ENCODE peak calls at places on chromosomes 12 and 14, in eight cellular contexts. J is stimulated activated CD8-positive, alpha-beta memory T cell treated with anti-CD3 and anti-CD28 coated beads, Interleukin-4, amount 100 ng/mL, for 48 hours; M is transverse colon; W is lower leg skin; V is ovary; K is adipocyte; T is CD4-positive, alpha-beta memory T cell; A is non-pigmented ciliary epithelial cell. B is an unnamed sample.

GRCh38 chr12:89051065-89051677 is 301.1 kb downstream of the DUSP6 start:
- DNase-seq in M (no peak), J (no peak), V (no peak), W (peak), K (peak), T (peak), A (no peak), B (peak)

GRCh38 chr14:77301103-77301502 is 19.6 kb downstream of the POMT2 start:
- DNase-seq in M (peak), A (peak), K (peak), W (peak), V (peak), T (peak), J (peak), B (peak)

GRCh38 chr12:52924764-52925716 is 20.2 kb upstream of the KRT8 start:
- DNase-seq in V (no peak), A (peak), M (peak), K (peak), T (no peak), J (no peak), W (no peak), B (peak)

GRCh38 chr12:92208613-92209121 is 63.0 kb upstream of the BTG1 start:
- DNase-seq in W (no peak), A (peak), T (peak), J (no peak), M (no peak), V (no peak), K (no peak), B (no peak)

GRCh38 chr14:101113835-101114725 is 210.6 kb upstream of the RTL1 start:
- DNase-seq in A (no peak), J (no peak), W (peak), M (no peak), V (no peak), K (no peak), T (no peak), B (no peak)

GRCh38 chr14:105098316-105098715 is 33.1 kb upstream of the GPR132 start:
- DNase-seq in A (no peak), T (no peak), J (no peak), M (no peak), K (no peak), V (no peak), W (no peak), B (no peak)

GRCh38 chr12:9869307-9870161 is at the start of gene CLEC2B:
- DNase-seq in A (peak), K (peak), T (peak), J (no peak), V (peak), W (no peak), M (no peak), B (peak)

GRCh38 chr14:101839236-101839635 is 77.7 kb downstream of the PPP2R5C start:
- DNase-seq in K (no peak), A (no peak), V (no peak), W (no peak), M (peak), T (peak), J (peak), B (no peak)

GRCh38 chr12:109606261-109607028 is 32.9 kb downstream of the MVK start:
- DNase-seq in A (no peak), J (no peak), W (no peak), M (no peak), T (no peak), V (peak), K (peak), B (no peak)

GRCh38 chr12:86660488-86661171 is 404.4 kb upstream of the MGAT4C start:
- DNase-seq in W (no peak), K (peak), T (no peak), V (no peak), M (no peak), A (no peak), J (no peak), B (no peak)

GRCh38 chr14:22748691-22749090 is 17.8 kb upstream of the OXA1L start:
- DNase-seq in M (no peak), K (no peak), T (no peak), A (no peak), W (no peak), J (no peak), V (no peak), B (no peak)

GRCh38 chr12:67498981-67499380 is 149.6 kb upstream of the DYRK2 start:
- DNase-seq in W (no peak), J (no peak), M (no peak), V (no peak), A (no peak), T (no peak), K (peak), B (no peak)

GRCh38 chr12:110670161-110670701 is 18.7 kb downstream of the HVCN1 start:
- DNase-seq in V (no peak), J (peak), T (no peak), M (no peak), K (no peak), W (no peak), A (no peak), B (no peak)

GRCh38 chr12:13964666-13965065 is 16.7 kb downstream of the GRIN2B start:
- DNase-seq in T (no peak), V (no peak), A (no peak), K (no peak), W (no peak), J (no peak), M (no peak), B (no peak)

GRCh38 chr12:75526655-75527511 is 15.5 kb upstream of the KRR1 start:
- DNase-seq in T (peak), K (peak), A (no peak), J (peak), W (no peak), M (no peak), V (no peak), B (peak)

GRCh38 chr12:54463484-54463883 is 9.9 kb downstream of the GTSF1 start:
- DNase-seq in J (no peak), K (peak), V (no peak), A (no peak), T (no peak), M (no peak), W (no peak), B (no peak)

GRCh38 chr14:52792097-52792415 is 649 bp upstream of the GNPNAT1 start:
- DNase-seq in K (peak), A (no peak), V (no peak), J (no peak), M (no peak), W (no peak), T (no peak), B (no peak)

GRCh38 chr12:70271025-70271424 is 27.8 kb downstream of the CNOT2 start:
- DNase-seq in T (no peak), A (no peak), W (no peak), V (no peak), K (no peak), J (no peak), M (no peak), B (no peak)

GRCh38 chr12:5071496-5071895 is 27.8 kb downstream of the KCNA5 start:
- DNase-seq in J (no peak), T (no peak), V (no peak), W (no peak), M (no peak), A (no peak), K (no peak), B (no peak)

GRCh38 chr12:26935636-26936378 is 2.0 kb downstream of the INTS13 start:
- DNase-seq in J (no peak), M (no peak), T (no peak), A (no peak), V (no peak), K (no peak), W (no peak), B (no peak)

GRCh38 chr12:66716522-66716921 is 37.6 kb upstream of the GRIP1 start:
- DNase-seq in W (no peak), J (no peak), K (no peak), A (no peak), T (no peak), V (no peak), M (no peak), B (no peak)

B was measured in AG04450.